ENCODE peak calls at places on chromosome X, in seven cellular contexts. G is GM12878, Q is H1, X is K562, E is GM12891, H is SK-N-SH, P is HepG2. S is an unnamed sample.

GRCh38 chrX:24479924-24480722 is 15.0 kb downstream of the PDK3 start:
- DNase-seq in Q (no peak), G (peak; percentile 81), H (no peak), X (no peak), E (no peak), P (no peak), S (no peak)

GRCh38 chrX:45196701-45197100 is 4.0 kb downstream of the DIPK2B start:
- DNase-seq in Q (no peak), X (no peak), P (no peak), G (no peak), E (no peak), H (no peak), S (no peak)

GRCh38 chrX:142134533-142134932 is 70.6 kb downstream of the MAGEC2 start:
- DNase-seq in Q (no peak), H (no peak), P (no peak), X (no peak), G (no peak), E (no peak), S (no peak)

GRCh38 chrX:23844502-23845138 is 61.6 kb downstream of the SAT1 start:
- DNase-seq in X (peak; percentile 11), P (peak; percentile 65), E (no peak), H (peak; percentile 41), G (no peak), Q (no peak), S (no peak)

GRCh38 chrX:70998402-70999027 is 67.6 kb upstream of the SLC7A3 start:
- DNase-seq in X (no peak), H (no peak), P (peak; percentile 37), E (no peak), Q (peak; percentile 46), G (no peak), S (no peak)

GRCh38 chrX:94204524-94204923 is 530.5 kb downstream of the FAM133A start:
- DNase-seq in G (no peak), H (peak; percentile 0), Q (no peak), P (no peak), X (no peak), E (no peak), S (no peak)

GRCh38 chrX:109281478-109282275 is 200.2 kb downstream of the GUCY2F start:
- DNase-seq in E (no peak), P (no peak), Q (no peak), H (no peak), X (no peak), G (no peak), S (no peak)

GRCh38 chrX:42992199-42992943 is 214.4 kb upstream of the PPP1R2C start:
- DNase-seq in G (no peak), X (no peak), H (no peak), Q (no peak), E (no peak), P (no peak), S (no peak)

GRCh38 chrX:46326161-46326560 is 219.1 kb downstream of the ZNF674 start:
- DNase-seq in E (no peak), H (no peak), X (no peak), P (no peak), G (no peak), Q (no peak), S (no peak)

GRCh38 chrX:110026099-110026844 is 23.4 kb downstream of the TMEM164 start:
- DNase-seq in G (no peak), E (no peak), Q (no peak), H (no peak), P (no peak), X (no peak), S (no peak)

GRCh38 chrX:110081740-110082139 is 78.8 kb downstream of the TMEM164 start:
- DNase-seq in X (no peak), P (no peak), Q (no peak), H (no peak), E (no peak), G (no peak), S (no peak)

GRCh38 chrX:103554687-103555417 is 30.5 kb upstream of the TCEAL4 start:
- DNase-seq in Q (peak; percentile 85), X (peak; percentile 13), G (no peak), E (peak; percentile 24), P (no peak), H (peak; percentile 41), S (peak; percentile 3)

GRCh38 chrX:111581086-111581485 is 69.6 kb downstream of the SERTM2 start:
- DNase-seq in X (no peak), H (no peak), E (no peak), G (no peak), Q (no peak), P (no peak), S (no peak)

GRCh38 chrX:57595381-57595811 is 3.6 kb downstream of the ZXDB start:
- DNase-seq in X (no peak), P (no peak), H (no peak), G (no peak), Q (no peak), E (no peak), S (no peak)

GRCh38 chrX:3286196-3286920 is 60.1 kb downstream of the MXRA5 start:
- DNase-seq in Q (no peak), E (no peak), H (no peak), G (no peak), X (no peak), P (no peak), S (no peak)

GRCh38 chrX:26631385-26631784 is 415.4 kb downstream of the MAGEB5 start:
- DNase-seq in E (no peak), P (no peak), X (no peak), Q (no peak), H (no peak), G (no peak), S (no peak)

GRCh38 chrX:51893931-51894696 is 691 bp downstream of the MAGED1 start:
- DNase-seq in X (no peak), Q (peak; percentile 50), H (peak; percentile 52), E (no peak), P (no peak), G (no peak), S (no peak)

GRCh38 chrX:106039920-106040319 is 1.4 kb upstream of the SERPINA7 start:
- DNase-seq in E (no peak), P (peak; percentile 52), X (no peak), H (no peak), G (no peak), Q (peak; percentile 33), S (no peak)

GRCh38 chrX:18677140-18677834 is 5.4 kb upstream of the RS1 start:
- DNase-seq in P (no peak), X (peak; percentile 15), H (no peak), E (no peak), Q (no peak), G (no peak), S (no peak)

GRCh38 chrX:136275553-136275952 is 24.4 kb upstream of the MAP7D3 start:
- DNase-seq in P (peak; percentile 21), Q (no peak), X (no peak), H (no peak), G (no peak), E (no peak), S (no peak)

GRCh38 chrX:114903618-114904017 is 113.8 kb downstream of the IL13RA2 start:
- DNase-seq in G (no peak), E (no peak), P (no peak), X (no peak), Q (no peak), H (no peak), S (no peak)

GRCh38 chrX:114905251-114905650 is 112.2 kb downstream of the IL13RA2 start:
- DNase-seq in X (no peak), H (no peak), Q (no peak), P (no peak), E (no peak), G (no peak), S (no peak)

GRCh38 chrX:114906978-114907510 is 110.4 kb downstream of the IL13RA2 start:
- DNase-seq in Q (no peak), G (no peak), E (no peak), X (no peak), P (peak; percentile 54), H (no peak), S (no peak)
- TF ChIP-seq TAF1 in Q (no peak), G (no peak), E (no peak), X (no peak), P (no peak), H (no peak), S (no peak)

GRCh38 chrX:48465336-48465933 is 4.6 kb downstream of the SLC38A5 start:
- DNase-seq in X (no peak), E (no peak), G (no peak), Q (no peak), P (no peak), H (peak; percentile 39), S (no peak)
- TF ChIP-seq TAF1 in X (no peak), E (no peak), G (no peak), Q (no peak), P (no peak), H (no peak), S (no peak)

GRCh38 chrX:69210513-69211065 is 45.3 kb upstream of the PJA1 start:
- DNase-seq in G (no peak), H (no peak), X (no peak), P (no peak), E (no peak), Q (no peak), S (no peak)
- TF ChIP-seq TAF1 in G (no peak), H (no peak), X (no peak), P (no peak), E (no peak), Q (no peak), S (no peak)

DNA sequence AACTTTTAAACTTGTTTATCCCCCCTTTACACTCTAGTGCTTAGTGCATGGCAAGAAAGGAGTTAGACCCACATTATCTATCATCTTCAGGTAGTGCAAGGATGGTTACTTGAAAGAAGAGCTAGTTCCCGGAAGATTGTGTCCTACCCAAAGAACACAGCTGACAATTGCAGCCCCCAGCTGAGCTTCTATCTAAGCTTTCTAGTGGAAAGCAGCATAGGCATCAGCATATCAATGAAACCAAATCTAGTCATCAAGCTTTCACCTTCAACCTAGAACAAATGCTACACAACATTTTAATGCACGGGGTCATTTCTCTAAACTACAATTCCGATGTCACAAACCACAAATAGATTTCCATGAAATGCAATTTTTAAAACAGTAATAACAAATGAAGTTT is 88.9 kb upstream of the TFDP3 start:
- DNase-seq in E (no peak), P (no peak), X (no peak), Q (no peak), G (no peak), H (no peak), S (no peak)
- TF ChIP-seq TAF1 in E (no peak), P (no peak), X (no peak), Q (no peak), G (no peak), H (no peak), S (no peak)

GRCh38 chrX:17549005-17549685 is 174.1 kb downstream of the NHS start:
- DNase-seq in E (no peak), H (no peak), P (no peak), G (no peak), X (no peak), Q (no peak), S (no peak)

GRCh38 chrX:17553961-17554482 is 179.0 kb downstream of the NHS start:
- DNase-seq in Q (no peak), G (no peak), H (no peak), X (no peak), E (no peak), P (no peak), S (no peak)

GRCh38 chrX:17552251-17552650 is 177.3 kb downstream of the NHS start:
- DNase-seq in E (no peak), X (no peak), P (no peak), G (no peak), H (no peak), Q (no peak), S (no peak)

GRCh38 chrX:17550011-17550410 is 175.0 kb downstream of the NHS start:
- DNase-seq in Q (no peak), H (no peak), E (no peak), X (no peak), P (no peak), G (no peak), S (no peak)

GRCh38 chrX:17553451-17553850 is 178.5 kb downstream of the NHS start:
- DNase-seq in H (no peak), G (no peak), P (no peak), Q (no peak), E (no peak), X (no peak), S (no peak)
- TF ChIP-seq TAF1 in H (no peak), G (no peak), P (no peak), Q (no peak), E (no peak), X (no peak), S (no peak)

S was measured in GM12892.